ENCODE peak calls at places on chromosomes 5 and 9, in five cellular contexts. K is NT2/D1, S is HFF-Myc, F is T follicular helper cell, C is neuronal stem cell. B is an unnamed sample.

GRCh38 chr9:34498511-34498910 is 24.3 kb downstream of the ENHO start:
- DNase-seq in F (no peak), K (no peak), S (no peak), C (no peak), B (no peak)

GRCh38 chr5:172782169-172783039 is 11.4 kb upstream of the DUSP1 start:
- DNase-seq in K (no peak), C (no peak), F (no peak), S (no peak), B (no peak)

GRCh38 chr9:111961575-111961974 is 65.0 kb downstream of the UGCG start:
- DNase-seq in C (no peak), S (no peak), F (no peak), K (no peak), B (no peak)

GRCh38 chr5:126363658-126364057 is 59.6 kb upstream of the GRAMD2B start:
- DNase-seq in S (no peak), C (no peak), K (no peak), F (no peak), B (no peak)

GRCh38 chr9:89448381-89448780 is 49.5 kb downstream of the SEMA4D start:
- DNase-seq in F (no peak), S (no peak), K (no peak), C (no peak), B (no peak)

GRCh38 chr5:32814620-32815019 is 103.5 kb downstream of the NPR3 start:
- DNase-seq in C (no peak), F (no peak), S (no peak), K (no peak), B (no peak)

GRCh38 chr5:43429016-43429415 is 16.8 kb upstream of the CCL28 start:
- DNase-seq in C (no peak), K (no peak), S (no peak), F (no peak), B (no peak)

GRCh38 chr5:172370648-172371248 is 83.6 kb downstream of the SH3PXD2B start:
- DNase-seq in F (no peak), S (no peak), K (peak), C (no peak), B (no peak)

GRCh38 chr9:35756275-35756742 is 2.2 kb upstream of the MSMP start:
- DNase-seq in F (peak), S (no peak), K (no peak), C (no peak), B (no peak)